ENCODE peak calls at places on chromosomes 3 and 15, in seven cellular contexts. One of them, this sample, is unnamed.

GRCh38 chr15:24985224-24985623 is 30.4 kb downstream of the SNRPN start:
- DNase-seq in aorta: no peak
- DNase-seq in endothelial cell of umbilical vein: no peak
- DNase-seq in fibroblast of the conjunctiva: no peak
- DNase-seq in stimulated activated CD4-positive, alpha-beta T cell treated with anti-CD3 and anti-CD28 coated beads, TNF-alpha, amount 100 ng/mL, for 24 hours: no peak
- DNase-seq in stimulated activated effector memory CD8-positive, alpha-beta T cell treated with anti-CD3 and anti-CD28 coated beads, Interleukin-12 subunit alpha, Interleukin-12 subunit beta, amount 100 ng/mL, for 72 hours: no peak
- DNase-seq in GM13977: no peak
- DNase-seq in this sample: no peak

GRCh38 chr3:64291345-64291744 is 66.1 kb upstream of the PRICKLE2 start:
- DNase-seq in aorta: peak
- DNase-seq in endothelial cell of umbilical vein: peak
- DNase-seq in fibroblast of the conjunctiva: peak
- DNase-seq in stimulated activated CD4-positive, alpha-beta T cell treated with anti-CD3 and anti-CD28 coated beads, TNF-alpha, amount 100 ng/mL, for 24 hours: no peak
- DNase-seq in stimulated activated effector memory CD8-positive, alpha-beta T cell treated with anti-CD3 and anti-CD28 coated beads, Interleukin-12 subunit alpha, Interleukin-12 subunit beta, amount 100 ng/mL, for 72 hours: no peak
- DNase-seq in GM13977: no peak
- DNase-seq in this sample: no peak

GRCh38 chr3:9704343-9705322 is 1.0 kb downstream of the CPNE9 start:
- DNase-seq in aorta: peak
- DNase-seq in endothelial cell of umbilical vein: peak
- DNase-seq in fibroblast of the conjunctiva: no peak
- DNase-seq in stimulated activated CD4-positive, alpha-beta T cell treated with anti-CD3 and anti-CD28 coated beads, TNF-alpha, amount 100 ng/mL, for 24 hours: no peak
- DNase-seq in stimulated activated effector memory CD8-positive, alpha-beta T cell treated with anti-CD3 and anti-CD28 coated beads, Interleukin-12 subunit alpha, Interleukin-12 subunit beta, amount 100 ng/mL, for 72 hours: no peak
- DNase-seq in GM13977: peak
- DNase-seq in this sample: no peak

GRCh38 chr3:186385856-186386602 is 24.0 kb upstream of the DGKG start:
- DNase-seq in aorta: no peak
- DNase-seq in endothelial cell of umbilical vein: no peak
- DNase-seq in fibroblast of the conjunctiva: no peak
- DNase-seq in stimulated activated CD4-positive, alpha-beta T cell treated with anti-CD3 and anti-CD28 coated beads, TNF-alpha, amount 100 ng/mL, for 24 hours: no peak
- DNase-seq in stimulated activated effector memory CD8-positive, alpha-beta T cell treated with anti-CD3 and anti-CD28 coated beads, Interleukin-12 subunit alpha, Interleukin-12 subunit beta, amount 100 ng/mL, for 72 hours: no peak
- DNase-seq in GM13977: no peak
- DNase-seq in this sample: no peak

GRCh38 chr3:160400048-160400630 is 689 bp downstream of the SMC4 start:
- DNase-seq in aorta: peak
- DNase-seq in endothelial cell of umbilical vein: peak
- DNase-seq in fibroblast of the conjunctiva: no peak
- DNase-seq in stimulated activated CD4-positive, alpha-beta T cell treated with anti-CD3 and anti-CD28 coated beads, TNF-alpha, amount 100 ng/mL, for 24 hours: no peak
- DNase-seq in stimulated activated effector memory CD8-positive, alpha-beta T cell treated with anti-CD3 and anti-CD28 coated beads, Interleukin-12 subunit alpha, Interleukin-12 subunit beta, amount 100 ng/mL, for 72 hours: no peak
- DNase-seq in GM13977: peak
- DNase-seq in this sample: peak

GRCh38 chr15:56886450-56886856 is 32.0 kb upstream of the TCF12 start:
- DNase-seq in aorta: no peak
- DNase-seq in endothelial cell of umbilical vein: no peak
- DNase-seq in fibroblast of the conjunctiva: no peak
- DNase-seq in stimulated activated CD4-positive, alpha-beta T cell treated with anti-CD3 and anti-CD28 coated beads, TNF-alpha, amount 100 ng/mL, for 24 hours: no peak
- DNase-seq in stimulated activated effector memory CD8-positive, alpha-beta T cell treated with anti-CD3 and anti-CD28 coated beads, Interleukin-12 subunit alpha, Interleukin-12 subunit beta, amount 100 ng/mL, for 72 hours: no peak
- DNase-seq in GM13977: no peak
- DNase-seq in this sample: no peak

GRCh38 chr3:147613710-147614109 is 204.5 kb downstream of the ZIC1 start:
- DNase-seq in aorta: no peak
- DNase-seq in endothelial cell of umbilical vein: no peak
- DNase-seq in fibroblast of the conjunctiva: no peak
- DNase-seq in stimulated activated CD4-positive, alpha-beta T cell treated with anti-CD3 and anti-CD28 coated beads, TNF-alpha, amount 100 ng/mL, for 24 hours: no peak
- DNase-seq in stimulated activated effector memory CD8-positive, alpha-beta T cell treated with anti-CD3 and anti-CD28 coated beads, Interleukin-12 subunit alpha, Interleukin-12 subunit beta, amount 100 ng/mL, for 72 hours: no peak
- DNase-seq in GM13977: peak
- DNase-seq in this sample: no peak

GRCh38 chr3:47885168-47885567 is 82.2 kb downstream of the DHX30 start:
- DNase-seq in aorta: no peak
- DNase-seq in endothelial cell of umbilical vein: no peak
- DNase-seq in fibroblast of the conjunctiva: no peak
- DNase-seq in stimulated activated CD4-positive, alpha-beta T cell treated with anti-CD3 and anti-CD28 coated beads, TNF-alpha, amount 100 ng/mL, for 24 hours: no peak
- DNase-seq in stimulated activated effector memory CD8-positive, alpha-beta T cell treated with anti-CD3 and anti-CD28 coated beads, Interleukin-12 subunit alpha, Interleukin-12 subunit beta, amount 100 ng/mL, for 72 hours: no peak
- DNase-seq in GM13977: no peak
- DNase-seq in this sample: no peak

GRCh38 chr15:93520206-93520605 is 431.2 kb upstream of the RGMA start:
- DNase-seq in aorta: no peak
- DNase-seq in endothelial cell of umbilical vein: no peak
- DNase-seq in fibroblast of the conjunctiva: no peak
- DNase-seq in stimulated activated CD4-positive, alpha-beta T cell treated with anti-CD3 and anti-CD28 coated beads, TNF-alpha, amount 100 ng/mL, for 24 hours: no peak
- DNase-seq in stimulated activated effector memory CD8-positive, alpha-beta T cell treated with anti-CD3 and anti-CD28 coated beads, Interleukin-12 subunit alpha, Interleukin-12 subunit beta, amount 100 ng/mL, for 72 hours: no peak
- DNase-seq in GM13977: no peak
- DNase-seq in this sample: no peak

GRCh38 chr3:15258720-15259119 is 52.7 kb downstream of the CAPN7 start:
- DNase-seq in aorta: no peak
- DNase-seq in endothelial cell of umbilical vein: no peak
- DNase-seq in fibroblast of the conjunctiva: no peak
- DNase-seq in stimulated activated CD4-positive, alpha-beta T cell treated with anti-CD3 and anti-CD28 coated beads, TNF-alpha, amount 100 ng/mL, for 24 hours: no peak
- DNase-seq in stimulated activated effector memory CD8-positive, alpha-beta T cell treated with anti-CD3 and anti-CD28 coated beads, Interleukin-12 subunit alpha, Interleukin-12 subunit beta, amount 100 ng/mL, for 72 hours: no peak
- DNase-seq in GM13977: no peak
- DNase-seq in this sample: peak

GRCh38 chr3:193130576-193130975 is 110.4 kb upstream of the PLAAT1 start:
- DNase-seq in aorta: no peak
- DNase-seq in endothelial cell of umbilical vein: no peak
- DNase-seq in fibroblast of the conjunctiva: no peak
- DNase-seq in stimulated activated CD4-positive, alpha-beta T cell treated with anti-CD3 and anti-CD28 coated beads, TNF-alpha, amount 100 ng/mL, for 24 hours: no peak
- DNase-seq in stimulated activated effector memory CD8-positive, alpha-beta T cell treated with anti-CD3 and anti-CD28 coated beads, Interleukin-12 subunit alpha, Interleukin-12 subunit beta, amount 100 ng/mL, for 72 hours: no peak
- DNase-seq in GM13977: no peak
- DNase-seq in this sample: no peak